ENCODE peak calls at places on chromosomes 3 and 15, in four cellular contexts. One of them, this sample, is unnamed.

GRCh38 chr3:29937185-29937584 is 656.3 kb downstream of the RBMS3 start:
- DNase-seq in GM12891: no peak
- DNase-seq in mammary epithelial cell: peak; percentile 64
- DNase-seq in stimulated activated CD4-positive, alpha-beta T cell treated with anti-CD3 and anti-CD28 coated beads, TNF-alpha, amount 100 ng/mL, for 24 hours: no peak
- DNase-seq in this sample: no peak

GRCh38 chr3:12424635-12425319 is 59.5 kb upstream of the TSEN2 start:
- DNase-seq in stimulated activated CD4-positive, alpha-beta T cell treated with anti-CD3 and anti-CD28 coated beads, TNF-alpha, amount 100 ng/mL, for 24 hours: no peak
- DNase-seq in mammary epithelial cell: no peak
- DNase-seq in GM12891: no peak
- DNase-seq in this sample: no peak

GRCh38 chr3:21705769-21706168 is 45.2 kb downstream of the ZNF385D start:
- DNase-seq in mammary epithelial cell: peak; percentile 90
- DNase-seq in stimulated activated CD4-positive, alpha-beta T cell treated with anti-CD3 and anti-CD28 coated beads, TNF-alpha, amount 100 ng/mL, for 24 hours: no peak
- DNase-seq in GM12891: no peak
- DNase-seq in this sample: no peak

GRCh38 chr3:30393079-30393478 is 213.3 kb upstream of the TGFBR2 start:
- DNase-seq in GM12891: no peak
- DNase-seq in mammary epithelial cell: no peak
- DNase-seq in stimulated activated CD4-positive, alpha-beta T cell treated with anti-CD3 and anti-CD28 coated beads, TNF-alpha, amount 100 ng/mL, for 24 hours: no peak
- DNase-seq in this sample: no peak

GRCh38 chr3:65979152-65979551 is 59.6 kb downstream of the MAGI1 start:
- DNase-seq in stimulated activated CD4-positive, alpha-beta T cell treated with anti-CD3 and anti-CD28 coated beads, TNF-alpha, amount 100 ng/mL, for 24 hours: no peak
- DNase-seq in mammary epithelial cell: peak; percentile 19
- DNase-seq in GM12891: no peak
- DNase-seq in this sample: no peak

GRCh38 chr3:48747015-48747615 is 30.1 kb upstream of the IP6K2 start:
- DNase-seq in GM12891: no peak
- DNase-seq in stimulated activated CD4-positive, alpha-beta T cell treated with anti-CD3 and anti-CD28 coated beads, TNF-alpha, amount 100 ng/mL, for 24 hours: no peak
- DNase-seq in mammary epithelial cell: peak; percentile 65
- DNase-seq in this sample: no peak

GRCh38 chr15:101505610-101506337 is 16.3 kb upstream of the PCSK6 start:
- DNase-seq in GM12891: no peak
- DNase-seq in mammary epithelial cell: no peak
- DNase-seq in stimulated activated CD4-positive, alpha-beta T cell treated with anti-CD3 and anti-CD28 coated beads, TNF-alpha, amount 100 ng/mL, for 24 hours: no peak
- DNase-seq in this sample: no peak

GRCh38 chr3:31035681-31036080 is 141.2 kb upstream of the GADL1 start:
- DNase-seq in mammary epithelial cell: no peak
- DNase-seq in stimulated activated CD4-positive, alpha-beta T cell treated with anti-CD3 and anti-CD28 coated beads, TNF-alpha, amount 100 ng/mL, for 24 hours: no peak
- DNase-seq in GM12891: no peak
- DNase-seq in this sample: no peak

GRCh38 chr15:40782609-40783227 is 12.9 kb downstream of the C15orf62 start:
- DNase-seq in GM12891: peak; percentile 64
- DNase-seq in stimulated activated CD4-positive, alpha-beta T cell treated with anti-CD3 and anti-CD28 coated beads, TNF-alpha, amount 100 ng/mL, for 24 hours: peak; percentile 73
- DNase-seq in mammary epithelial cell: peak; percentile 67
- DNase-seq in this sample: peak; percentile 77

GRCh38 chr15:52115598-52116427 is 3.2 kb upstream of the BCL2L10 start:
- DNase-seq in stimulated activated CD4-positive, alpha-beta T cell treated with anti-CD3 and anti-CD28 coated beads, TNF-alpha, amount 100 ng/mL, for 24 hours: no peak
- DNase-seq in GM12891: no peak
- DNase-seq in mammary epithelial cell: no peak
- DNase-seq in this sample: no peak

This sample was measured in effector memory CD8-positive, alpha-beta T cell.